ENCODE peak calls at places on chromosomes 4 and X, in five cellular contexts. One of them, this sample, is unnamed.

GRCh38 chrX:110759785-110760184 is 35.8 kb downstream of the CHRDL1 start:
- DNase-seq in AG09319: no peak
- DNase-seq in AG10803: peak
- DNase-seq in stomach: no peak
- DNase-seq in K562: no peak
- DNase-seq in this sample: no peak

GRCh38 chr4:179196511-179196910 is 1754.3 kb upstream of the AGA start:
- DNase-seq in AG09319: no peak
- DNase-seq in AG10803: no peak
- DNase-seq in stomach: no peak
- DNase-seq in K562: no peak
- DNase-seq in this sample: no peak

GRCh38 chrX:101260435-101260834 is 30.7 kb downstream of the TAF7L start:
- DNase-seq in AG09319: no peak
- DNase-seq in AG10803: peak
- DNase-seq in stomach: no peak
- DNase-seq in K562: peak
- DNase-seq in this sample: peak

GRCh38 chr4:184939978-184940377 is 78.3 kb upstream of the HELT start:
- DNase-seq in AG09319: no peak
- DNase-seq in AG10803: no peak
- DNase-seq in stomach: no peak
- DNase-seq in K562: no peak
- DNase-seq in this sample: no peak

GRCh38 chrX:145825896-145826295 is 8.3 kb downstream of the SLITRK2 start:
- DNase-seq in AG09319: no peak
- DNase-seq in AG10803: no peak
- DNase-seq in stomach: no peak
- DNase-seq in K562: no peak
- DNase-seq in this sample: no peak

GRCh38 chr4:180799798-180800197 is 1443.4 kb upstream of the TENM3 start:
- DNase-seq in AG09319: no peak
- DNase-seq in AG10803: no peak
- DNase-seq in stomach: no peak
- DNase-seq in K562: no peak
- DNase-seq in this sample: no peak

GRCh38 chr4:99324361-99324760 is 3.2 kb upstream of the ADH1B start:
- DNase-seq in AG09319: no peak
- DNase-seq in AG10803: peak
- DNase-seq in stomach: no peak
- DNase-seq in K562: no peak
- DNase-seq in this sample: no peak

GRCh38 chrX:140091276-140091886 is 126.1 kb upstream of the CXorf66 start:
- DNase-seq in AG09319: no peak
- DNase-seq in AG10803: peak
- DNase-seq in stomach: peak
- DNase-seq in K562: peak
- DNase-seq in this sample: peak

GRCh38 chrX:18574591-18574990 is 97.3 kb downstream of the RS1 start:
- DNase-seq in AG09319: peak
- DNase-seq in AG10803: peak
- DNase-seq in stomach: no peak
- DNase-seq in K562: no peak
- DNase-seq in this sample: no peak

GRCh38 chr4:71449878-71450277 is 111.1 kb downstream of the SLC4A4 start:
- DNase-seq in AG09319: no peak
- DNase-seq in AG10803: no peak
- DNase-seq in stomach: no peak
- DNase-seq in K562: no peak
- DNase-seq in this sample: no peak

GRCh38 chrX:110402091-110402854 is 43.6 kb downstream of the RTL9 start:
- DNase-seq in AG09319: no peak
- DNase-seq in AG10803: peak
- DNase-seq in stomach: no peak
- DNase-seq in K562: no peak
- DNase-seq in this sample: no peak

GRCh38 chr4:73021634-73022033 is 47.9 kb downstream of the COX18 start:
- DNase-seq in AG09319: peak
- DNase-seq in AG10803: peak
- DNase-seq in stomach: no peak
- DNase-seq in K562: peak
- DNase-seq in this sample: no peak

GRCh38 chr4:152021788-152022438 is 261.1 kb upstream of the GATB start:
- DNase-seq in AG09319: no peak
- DNase-seq in AG10803: no peak
- DNase-seq in stomach: no peak
- DNase-seq in K562: no peak
- DNase-seq in this sample: no peak

GRCh38 chr4:120557372-120557771 is 365.2 kb downstream of the PRDM5 start:
- DNase-seq in AG09319: no peak
- DNase-seq in AG10803: peak
- DNase-seq in stomach: no peak
- DNase-seq in K562: no peak
- DNase-seq in this sample: no peak

GRCh38 chrX:104310084-104310483 is 55.4 kb upstream of the ESX1 start:
- DNase-seq in AG09319: peak
- DNase-seq in AG10803: peak
- DNase-seq in stomach: no peak
- DNase-seq in K562: peak
- DNase-seq in this sample: no peak

GRCh38 chr4:61277785-61278184 is 77.7 kb downstream of the ADGRL3 start:
- DNase-seq in AG09319: no peak
- DNase-seq in AG10803: no peak
- DNase-seq in stomach: no peak
- DNase-seq in K562: no peak
- DNase-seq in this sample: no peak

GRCh38 chr4:32858971-32859370 is 2138.8 kb downstream of the PCDH7 start:
- DNase-seq in AG09319: peak
- DNase-seq in AG10803: peak
- DNase-seq in stomach: no peak
- DNase-seq in K562: no peak
- DNase-seq in this sample: no peak

GRCh38 chrX:30714138-30714537 is 60.9 kb downstream of the GK start:
- DNase-seq in AG09319: no peak
- DNase-seq in AG10803: no peak
- DNase-seq in stomach: no peak
- DNase-seq in K562: no peak
- DNase-seq in this sample: no peak

GRCh38 chr4:176262243-176262642 is 6.8 kb downstream of the ASB5 start:
- DNase-seq in AG09319: no peak
- DNase-seq in AG10803: no peak
- DNase-seq in stomach: no peak
- DNase-seq in K562: no peak
- DNase-seq in this sample: no peak

GRCh38 chr4:1802151-1802715 is 9.1 kb downstream of the FGFR3 start:
- DNase-seq in AG09319: peak
- DNase-seq in AG10803: peak
- DNase-seq in stomach: no peak
- DNase-seq in K562: peak
- DNase-seq in this sample: no peak

GRCh38 chrX:136880452-136881013 is at the start of gene RBMX:
- DNase-seq in AG09319: peak
- DNase-seq in AG10803: peak
- DNase-seq in stomach: peak
- DNase-seq in K562: peak
- DNase-seq in this sample: peak

GRCh38 chr4:153438916-153439756 is 27.0 kb upstream of the TMEM131L start:
- DNase-seq in AG09319: no peak
- DNase-seq in AG10803: no peak
- DNase-seq in stomach: no peak
- DNase-seq in K562: no peak
- DNase-seq in this sample: no peak

GRCh38 chrX:78517124-78517523 is 142.0 kb downstream of the RTL3 start:
- DNase-seq in AG09319: no peak
- DNase-seq in AG10803: no peak
- DNase-seq in stomach: no peak
- DNase-seq in K562: no peak
- DNase-seq in this sample: no peak

GRCh38 chr4:23130845-23131244 is 438.1 kb downstream of the GBA3 start:
- DNase-seq in AG09319: no peak
- DNase-seq in AG10803: no peak
- DNase-seq in stomach: no peak
- DNase-seq in K562: no peak
- DNase-seq in this sample: no peak

DNA sequence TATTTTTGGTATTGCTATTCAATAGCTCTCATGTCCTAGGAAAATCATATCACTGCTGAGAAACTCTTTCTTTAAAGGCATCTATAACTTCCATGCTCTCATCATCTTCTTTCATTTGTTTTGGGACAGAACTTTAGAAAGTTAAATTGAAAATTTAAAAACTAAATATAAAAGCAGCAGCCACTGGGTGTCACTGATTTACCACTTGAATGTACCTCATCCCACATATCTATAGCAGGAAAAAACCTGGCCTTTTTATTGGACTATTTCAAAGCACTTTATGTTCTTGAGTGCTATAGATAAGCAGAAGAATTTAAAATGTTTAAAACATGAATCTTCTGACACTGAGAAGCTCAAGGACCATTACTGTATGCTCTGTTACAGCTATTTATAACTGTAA is 165.3 kb upstream of the TTC29 start:
- DNase-seq in AG09319: no peak
- DNase-seq in AG10803: peak
- DNase-seq in stomach: no peak
- DNase-seq in K562: no peak
- DNase-seq in this sample: no peak
- TF ChIP-seq CTCF in AG09319: peak
- TF ChIP-seq CTCF in AG10803: peak
- TF ChIP-seq CTCF in stomach: no peak
- TF ChIP-seq CTCF in K562: no peak
- TF ChIP-seq CTCF in this sample: no peak

GRCh38 chr4:38318737-38319455 is 345.1 kb upstream of the KLF3 start:
- DNase-seq in AG09319: peak
- DNase-seq in AG10803: peak
- DNase-seq in stomach: peak
- DNase-seq in K562: peak
- DNase-seq in this sample: peak
- TF ChIP-seq CTCF in AG09319: no peak
- TF ChIP-seq CTCF in AG10803: no peak
- TF ChIP-seq CTCF in stomach: no peak
- TF ChIP-seq CTCF in K562: peak
- TF ChIP-seq CTCF in this sample: no peak

GRCh38 chrX:131745942-131746489 is 202.1 kb downstream of the OR13H1 start:
- DNase-seq in AG09319: no peak
- DNase-seq in AG10803: no peak
- DNase-seq in stomach: no peak
- DNase-seq in K562: no peak
- DNase-seq in this sample: no peak

GRCh38 chrX:131739823-131740222 is 195.9 kb downstream of the OR13H1 start:
- DNase-seq in AG09319: no peak
- DNase-seq in AG10803: no peak
- DNase-seq in stomach: no peak
- DNase-seq in K562: no peak
- DNase-seq in this sample: no peak

GRCh38 chrX:131746491-131746968 is 202.7 kb downstream of the OR13H1 start:
- DNase-seq in AG09319: peak
- DNase-seq in AG10803: no peak
- DNase-seq in stomach: peak
- DNase-seq in K562: peak
- DNase-seq in this sample: no peak

DNA sequence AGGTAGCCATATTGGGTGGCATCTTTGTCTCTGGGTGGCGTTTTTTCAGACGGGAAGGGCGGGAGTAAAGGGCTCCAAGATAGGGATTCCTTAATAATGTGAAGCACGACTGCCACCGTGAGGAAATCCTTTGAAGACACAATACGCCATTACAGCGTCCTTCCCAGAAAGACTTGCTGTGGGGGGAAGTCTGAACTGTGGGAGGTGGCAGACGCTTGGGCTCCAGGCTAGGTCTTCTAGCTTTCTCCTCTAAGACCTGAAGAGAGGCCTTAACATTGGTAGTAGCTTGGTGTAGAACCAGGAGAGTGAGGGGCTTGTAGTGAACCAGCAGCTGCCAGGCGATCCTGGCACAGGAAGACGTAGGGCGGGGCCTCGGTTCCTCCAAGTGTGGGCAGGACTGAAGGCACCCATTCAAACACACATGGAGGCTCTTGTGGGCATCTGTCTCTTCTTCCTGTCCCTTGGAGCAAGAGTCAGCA is 197.3 kb downstream of the OR13H1 start:
- DNase-seq in AG09319: no peak
- DNase-seq in AG10803: no peak
- DNase-seq in stomach: peak
- DNase-seq in K562: no peak
- DNase-seq in this sample: no peak
- TF ChIP-seq CTCF in AG09319: peak
- TF ChIP-seq CTCF in AG10803: no peak
- TF ChIP-seq CTCF in stomach: no peak
- TF ChIP-seq CTCF in K562: no peak
- TF ChIP-seq CTCF in this sample: no peak

GRCh38 chrX:26653050-26653449 is 437.1 kb downstream of the MAGEB5 start:
- DNase-seq in AG09319: no peak
- DNase-seq in AG10803: no peak
- DNase-seq in stomach: no peak
- DNase-seq in K562: no peak
- DNase-seq in this sample: no peak

GRCh38 chrX:26651755-26652154 is 435.8 kb downstream of the MAGEB5 start:
- DNase-seq in AG09319: no peak
- DNase-seq in AG10803: no peak
- DNase-seq in stomach: no peak
- DNase-seq in K562: no peak
- DNase-seq in this sample: no peak

DNA sequence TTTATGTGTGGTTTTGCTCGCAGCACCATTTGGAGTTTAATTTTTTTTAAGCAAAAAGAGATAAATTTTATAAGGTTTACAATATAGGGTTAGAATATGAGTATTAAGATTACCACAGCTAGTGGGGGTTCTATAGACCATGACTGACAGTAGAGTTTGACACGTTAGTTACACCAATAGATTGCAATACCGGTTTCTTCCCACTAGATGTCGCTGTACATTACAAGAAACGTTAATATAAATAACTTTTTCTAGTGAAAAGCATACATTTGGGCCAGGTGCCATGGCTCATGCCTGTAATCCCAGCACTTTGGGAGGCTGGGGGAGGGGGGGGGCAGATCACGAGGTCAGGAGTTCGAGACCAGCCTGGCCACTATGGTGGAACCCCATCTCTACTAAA is 433.6 kb downstream of the MAGEB5 start:
- DNase-seq in AG09319: no peak
- DNase-seq in AG10803: no peak
- DNase-seq in stomach: no peak
- DNase-seq in K562: peak
- DNase-seq in this sample: no peak
- TF ChIP-seq CTCF in AG09319: peak
- TF ChIP-seq CTCF in AG10803: peak
- TF ChIP-seq CTCF in stomach: no peak
- TF ChIP-seq CTCF in K562: peak
- TF ChIP-seq CTCF in this sample: peak

This sample was measured in endothelial cell.